ENCODE peak calls at places on chromosome 4, in six cellular contexts. U is mucosa of descending colon, M is GM13976, B is bronchial epithelial cell, T is fibroblast of the conjunctiva, K is C1 segment of cervical spinal cord. S is an unnamed sample.

GRCh38 chr4:127143460-127144190 is 489.1 kb upstream of the INTU start:
- DNase-seq in B (peak), U (no peak), K (no peak), M (no peak), T (peak), S (no peak)

GRCh38 chr4:153241970-153242847 is 38.0 kb downstream of the TRIM2 start:
- DNase-seq in K (no peak), U (no peak), M (no peak), T (no peak), B (no peak), S (no peak)

GRCh38 chr4:181475781-181476180 is 767.4 kb upstream of the TENM3 start:
- DNase-seq in M (no peak), B (no peak), K (no peak), T (no peak), U (no peak), S (no peak)

GRCh38 chr4:81040175-81040659 is 9.7 kb downstream of the BMP3 start:
- DNase-seq in T (no peak), U (no peak), K (no peak), M (no peak), B (peak), S (no peak)

GRCh38 chr4:82786004-82786400 is 12.6 kb downstream of the SCD5 start:
- DNase-seq in T (no peak), B (no peak), M (no peak), K (no peak), U (no peak), S (no peak)

GRCh38 chr4:119337010-119337409 is 15.1 kb upstream of the FABP2 start:
- DNase-seq in K (no peak), B (no peak), M (no peak), U (no peak), T (peak), S (no peak)

GRCh38 chr4:36197501-36197900 is 46.8 kb downstream of the ARAP2 start:
- DNase-seq in U (no peak), B (no peak), K (no peak), M (no peak), T (no peak), S (no peak)

GRCh38 chr4:184793735-184794355 is 31.9 kb downstream of the ACSL1 start:
- DNase-seq in M (no peak), U (no peak), B (no peak), K (no peak), T (no peak), S (no peak)

GRCh38 chr4:16513876-16514275 is 287.6 kb upstream of the TAPT1 start:
- DNase-seq in K (no peak), B (no peak), U (no peak), T (no peak), M (no peak), S (no peak)

GRCh38 chr4:47741200-47741599 is 96.7 kb downstream of the CORIN start:
- DNase-seq in U (no peak), B (peak), T (no peak), K (no peak), M (no peak), S (no peak)

GRCh38 chr4:164648151-164648848 is 105.6 kb upstream of the SMIM31 start:
- DNase-seq in T (no peak), M (no peak), U (no peak), K (no peak), B (peak), S (no peak)

GRCh38 chr4:99628040-99628439 is 29.6 kb downstream of the C4orf54 start:
- DNase-seq in B (no peak), U (no peak), K (no peak), M (no peak), T (no peak), S (no peak)